ENCODE peak calls at places on chromosomes 1 and 21, in nine cellular contexts. One of them, this sample, is unnamed.

GRCh38 chr1:5752715-5753330 is 239.4 kb downstream of the NPHP4 start:
- DNase-seq in psoas muscle: no peak
- DNase-seq in AG09309: no peak
- DNase-seq in left ventricle myocardium inferior: no peak
- DNase-seq in sigmoid colon: peak
- DNase-seq in HFF-Myc: no peak
- DNase-seq in kidney epithelial cell: no peak
- DNase-seq in mucosa of descending colon: no peak
- DNase-seq in fibroblast of mammary gland: no peak
- DNase-seq in this sample: no peak

GRCh38 chr1:245317253-245317652 is 162.5 kb downstream of the KIF26B start:
- DNase-seq in psoas muscle: no peak
- DNase-seq in AG09309: no peak
- DNase-seq in left ventricle myocardium inferior: no peak
- DNase-seq in sigmoid colon: no peak
- DNase-seq in HFF-Myc: no peak
- DNase-seq in kidney epithelial cell: no peak
- DNase-seq in mucosa of descending colon: no peak
- DNase-seq in fibroblast of mammary gland: no peak
- DNase-seq in this sample: no peak

GRCh38 chr1:39065542-39065941 is 39.4 kb downstream of the NDUFS5 start:
- DNase-seq in psoas muscle: no peak
- DNase-seq in AG09309: no peak
- DNase-seq in left ventricle myocardium inferior: no peak
- DNase-seq in sigmoid colon: no peak
- DNase-seq in HFF-Myc: no peak
- DNase-seq in kidney epithelial cell: no peak
- DNase-seq in mucosa of descending colon: peak
- DNase-seq in fibroblast of mammary gland: no peak
- DNase-seq in this sample: no peak

GRCh38 chr1:51982161-51982560 is 8.3 kb downstream of the RAB3B start:
- DNase-seq in psoas muscle: no peak
- DNase-seq in AG09309: no peak
- DNase-seq in left ventricle myocardium inferior: no peak
- DNase-seq in sigmoid colon: no peak
- DNase-seq in HFF-Myc: no peak
- DNase-seq in kidney epithelial cell: no peak
- DNase-seq in mucosa of descending colon: no peak
- DNase-seq in fibroblast of mammary gland: no peak
- DNase-seq in this sample: no peak

GRCh38 chr1:210144736-210145135 is 87.9 kb upstream of the SERTAD4 start:
- DNase-seq in psoas muscle: no peak
- DNase-seq in AG09309: no peak
- DNase-seq in left ventricle myocardium inferior: no peak
- DNase-seq in sigmoid colon: no peak
- DNase-seq in HFF-Myc: no peak
- DNase-seq in kidney epithelial cell: peak
- DNase-seq in mucosa of descending colon: no peak
- DNase-seq in fibroblast of mammary gland: peak
- DNase-seq in this sample: no peak

GRCh38 chr1:3677411-3677944 is 25.2 kb downstream of the TP73 start:
- DNase-seq in psoas muscle: no peak
- DNase-seq in AG09309: no peak
- DNase-seq in left ventricle myocardium inferior: no peak
- DNase-seq in sigmoid colon: no peak
- DNase-seq in HFF-Myc: no peak
- DNase-seq in kidney epithelial cell: no peak
- DNase-seq in mucosa of descending colon: no peak
- DNase-seq in fibroblast of mammary gland: no peak
- DNase-seq in this sample: no peak

GRCh38 chr1:240093120-240093961 is 1.7 kb downstream of the FMN2 start:
- DNase-seq in psoas muscle: no peak
- DNase-seq in AG09309: no peak
- DNase-seq in left ventricle myocardium inferior: no peak
- DNase-seq in sigmoid colon: peak
- DNase-seq in HFF-Myc: no peak
- DNase-seq in kidney epithelial cell: no peak
- DNase-seq in mucosa of descending colon: no peak
- DNase-seq in fibroblast of mammary gland: no peak
- DNase-seq in this sample: peak

GRCh38 chr1:42746436-42747105 is 6.5 kb upstream of the CLDN19 start:
- DNase-seq in psoas muscle: peak
- DNase-seq in AG09309: no peak
- DNase-seq in left ventricle myocardium inferior: no peak
- DNase-seq in sigmoid colon: no peak
- DNase-seq in HFF-Myc: no peak
- DNase-seq in kidney epithelial cell: no peak
- DNase-seq in mucosa of descending colon: no peak
- DNase-seq in fibroblast of mammary gland: no peak
- DNase-seq in this sample: no peak

GRCh38 chr1:78375996-78376395 is 114.8 kb upstream of the PTGFR start:
- DNase-seq in psoas muscle: no peak
- DNase-seq in AG09309: peak
- DNase-seq in left ventricle myocardium inferior: no peak
- DNase-seq in sigmoid colon: no peak
- DNase-seq in HFF-Myc: no peak
- DNase-seq in kidney epithelial cell: no peak
- DNase-seq in mucosa of descending colon: no peak
- DNase-seq in fibroblast of mammary gland: peak
- DNase-seq in this sample: no peak

GRCh38 chr1:100616121-100616621 is 78.2 kb downstream of the GPR88 start:
- DNase-seq in psoas muscle: no peak
- DNase-seq in AG09309: no peak
- DNase-seq in left ventricle myocardium inferior: no peak
- DNase-seq in sigmoid colon: no peak
- DNase-seq in HFF-Myc: no peak
- DNase-seq in kidney epithelial cell: no peak
- DNase-seq in mucosa of descending colon: no peak
- DNase-seq in fibroblast of mammary gland: no peak
- DNase-seq in this sample: no peak

GRCh38 chr1:39632491-39633417 is 6.7 kb downstream of the HEYL start:
- DNase-seq in psoas muscle: peak
- DNase-seq in AG09309: no peak
- DNase-seq in left ventricle myocardium inferior: peak
- DNase-seq in sigmoid colon: peak
- DNase-seq in HFF-Myc: no peak
- DNase-seq in kidney epithelial cell: no peak
- DNase-seq in mucosa of descending colon: peak
- DNase-seq in fibroblast of mammary gland: peak
- DNase-seq in this sample: peak

GRCh38 chr1:7915826-7916225 is 24.8 kb downstream of the TNFRSF9 start:
- DNase-seq in psoas muscle: no peak
- DNase-seq in AG09309: no peak
- DNase-seq in left ventricle myocardium inferior: no peak
- DNase-seq in sigmoid colon: no peak
- DNase-seq in HFF-Myc: no peak
- DNase-seq in kidney epithelial cell: no peak
- DNase-seq in mucosa of descending colon: no peak
- DNase-seq in fibroblast of mammary gland: no peak
- DNase-seq in this sample: no peak

DNA sequence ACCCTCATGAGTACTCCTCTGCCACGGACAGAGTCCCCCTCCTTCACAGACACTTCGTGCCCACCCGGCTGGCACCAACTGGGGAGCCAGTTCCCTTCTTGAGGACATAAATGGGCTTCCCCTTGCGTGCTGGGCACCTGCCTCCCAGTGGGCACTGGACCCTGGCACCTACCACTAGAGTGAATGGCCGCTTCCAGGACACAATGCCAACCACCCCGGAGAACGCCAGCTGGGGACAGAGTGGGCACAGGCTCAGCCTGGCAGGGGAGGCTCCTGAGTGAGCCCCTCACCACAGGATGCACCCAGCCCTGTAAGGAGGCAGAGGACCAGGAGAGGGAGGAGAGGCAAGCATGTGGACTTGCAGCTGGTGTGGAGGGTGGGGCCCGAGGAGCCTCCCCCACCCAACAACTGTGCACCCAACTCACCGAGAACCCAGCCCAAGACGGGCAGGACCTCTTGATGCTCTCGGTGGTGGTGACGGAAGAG is 1.0 kb downstream of the ENTREP3 start:
- DNase-seq in psoas muscle: no peak
- DNase-seq in AG09309: no peak
- DNase-seq in left ventricle myocardium inferior: no peak
- DNase-seq in sigmoid colon: no peak
- DNase-seq in HFF-Myc: no peak
- DNase-seq in kidney epithelial cell: no peak
- DNase-seq in mucosa of descending colon: no peak
- DNase-seq in fibroblast of mammary gland: no peak
- DNase-seq in this sample: no peak
- TF ChIP-seq CTCF in psoas muscle: no peak
- TF ChIP-seq CTCF in AG09309: no peak
- TF ChIP-seq CTCF in left ventricle myocardium inferior: no peak
- TF ChIP-seq CTCF in sigmoid colon: no peak
- TF ChIP-seq CTCF in HFF-Myc: no peak
- TF ChIP-seq CTCF in kidney epithelial cell: no peak
- TF ChIP-seq CTCF in mucosa of descending colon: no peak
- TF ChIP-seq CTCF in fibroblast of mammary gland: no peak
- TF ChIP-seq CTCF in this sample: no peak

DNA sequence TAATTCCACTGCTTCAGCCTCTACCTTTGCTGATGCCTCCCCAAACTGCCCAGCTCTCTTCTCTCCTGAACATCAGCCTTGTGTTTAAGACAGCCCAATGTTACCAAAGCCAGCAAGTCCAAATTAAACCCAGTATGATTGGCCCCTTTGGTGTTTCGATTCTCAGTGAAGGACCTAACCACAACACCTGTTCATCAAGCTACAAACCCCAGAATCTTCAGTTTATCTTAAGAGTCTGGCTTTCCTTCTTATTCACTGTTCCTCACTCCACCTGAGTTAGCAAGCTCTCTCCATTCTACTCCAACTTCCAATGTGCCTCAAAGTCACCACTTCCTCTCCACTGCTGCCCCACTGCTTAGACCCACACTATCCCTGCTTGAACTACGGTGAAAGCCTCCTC is 25.5 kb upstream of the ITPKB start:
- DNase-seq in psoas muscle: no peak
- DNase-seq in AG09309: no peak
- DNase-seq in left ventricle myocardium inferior: no peak
- DNase-seq in sigmoid colon: no peak
- DNase-seq in HFF-Myc: no peak
- DNase-seq in kidney epithelial cell: no peak
- DNase-seq in mucosa of descending colon: no peak
- DNase-seq in fibroblast of mammary gland: no peak
- DNase-seq in this sample: no peak
- TF ChIP-seq CTCF in psoas muscle: no peak
- TF ChIP-seq CTCF in AG09309: no peak
- TF ChIP-seq CTCF in left ventricle myocardium inferior: no peak
- TF ChIP-seq CTCF in sigmoid colon: no peak
- TF ChIP-seq CTCF in HFF-Myc: no peak
- TF ChIP-seq CTCF in kidney epithelial cell: no peak
- TF ChIP-seq CTCF in mucosa of descending colon: no peak
- TF ChIP-seq CTCF in fibroblast of mammary gland: no peak
- TF ChIP-seq CTCF in this sample: no peak

GRCh38 chr21:39180429-39181019 is 2.7 kb downstream of the PSMG1 start:
- DNase-seq in psoas muscle: no peak
- DNase-seq in AG09309: no peak
- DNase-seq in left ventricle myocardium inferior: no peak
- DNase-seq in sigmoid colon: no peak
- DNase-seq in HFF-Myc: no peak
- DNase-seq in kidney epithelial cell: no peak
- DNase-seq in mucosa of descending colon: no peak
- DNase-seq in fibroblast of mammary gland: no peak
- DNase-seq in this sample: no peak
- TF ChIP-seq CTCF in psoas muscle: no peak
- TF ChIP-seq CTCF in AG09309: peak
- TF ChIP-seq CTCF in left ventricle myocardium inferior: no peak
- TF ChIP-seq CTCF in sigmoid colon: no peak
- TF ChIP-seq CTCF in HFF-Myc: peak
- TF ChIP-seq CTCF in kidney epithelial cell: peak
- TF ChIP-seq CTCF in mucosa of descending colon: no peak
- TF ChIP-seq CTCF in fibroblast of mammary gland: peak
- TF ChIP-seq CTCF in this sample: peak

GRCh38 chr1:36531833-36532232 is 49.1 kb upstream of the CSF3R start:
- DNase-seq in psoas muscle: no peak
- DNase-seq in AG09309: no peak
- DNase-seq in left ventricle myocardium inferior: no peak
- DNase-seq in sigmoid colon: no peak
- DNase-seq in HFF-Myc: no peak
- DNase-seq in kidney epithelial cell: no peak
- DNase-seq in mucosa of descending colon: no peak
- DNase-seq in fibroblast of mammary gland: no peak
- DNase-seq in this sample: no peak

GRCh38 chr1:36530261-36530660 is 47.5 kb upstream of the CSF3R start:
- DNase-seq in psoas muscle: no peak
- DNase-seq in AG09309: no peak
- DNase-seq in left ventricle myocardium inferior: no peak
- DNase-seq in sigmoid colon: peak
- DNase-seq in HFF-Myc: no peak
- DNase-seq in kidney epithelial cell: no peak
- DNase-seq in mucosa of descending colon: no peak
- DNase-seq in fibroblast of mammary gland: no peak
- DNase-seq in this sample: no peak

GRCh38 chr1:36530791-36531190 is 48.1 kb upstream of the CSF3R start:
- DNase-seq in psoas muscle: no peak
- DNase-seq in AG09309: no peak
- DNase-seq in left ventricle myocardium inferior: no peak
- DNase-seq in sigmoid colon: peak
- DNase-seq in HFF-Myc: no peak
- DNase-seq in kidney epithelial cell: no peak
- DNase-seq in mucosa of descending colon: no peak
- DNase-seq in fibroblast of mammary gland: no peak
- DNase-seq in this sample: no peak

GRCh38 chr1:36529762-36530260 is 47.1 kb upstream of the CSF3R start:
- DNase-seq in psoas muscle: no peak
- DNase-seq in AG09309: no peak
- DNase-seq in left ventricle myocardium inferior: no peak
- DNase-seq in sigmoid colon: peak
- DNase-seq in HFF-Myc: no peak
- DNase-seq in kidney epithelial cell: no peak
- DNase-seq in mucosa of descending colon: no peak
- DNase-seq in fibroblast of mammary gland: no peak
- DNase-seq in this sample: no peak

GRCh38 chr1:36528361-36529349 is 45.9 kb upstream of the CSF3R start:
- DNase-seq in psoas muscle: no peak
- DNase-seq in AG09309: no peak
- DNase-seq in left ventricle myocardium inferior: no peak
- DNase-seq in sigmoid colon: peak
- DNase-seq in HFF-Myc: no peak
- DNase-seq in kidney epithelial cell: no peak
- DNase-seq in mucosa of descending colon: no peak
- DNase-seq in fibroblast of mammary gland: no peak
- DNase-seq in this sample: no peak
- TF ChIP-seq CTCF in psoas muscle: no peak
- TF ChIP-seq CTCF in AG09309: no peak
- TF ChIP-seq CTCF in left ventricle myocardium inferior: no peak
- TF ChIP-seq CTCF in sigmoid colon: no peak
- TF ChIP-seq CTCF in HFF-Myc: peak
- TF ChIP-seq CTCF in kidney epithelial cell: no peak
- TF ChIP-seq CTCF in mucosa of descending colon: no peak
- TF ChIP-seq CTCF in fibroblast of mammary gland: peak
- TF ChIP-seq CTCF in this sample: no peak

DNA sequence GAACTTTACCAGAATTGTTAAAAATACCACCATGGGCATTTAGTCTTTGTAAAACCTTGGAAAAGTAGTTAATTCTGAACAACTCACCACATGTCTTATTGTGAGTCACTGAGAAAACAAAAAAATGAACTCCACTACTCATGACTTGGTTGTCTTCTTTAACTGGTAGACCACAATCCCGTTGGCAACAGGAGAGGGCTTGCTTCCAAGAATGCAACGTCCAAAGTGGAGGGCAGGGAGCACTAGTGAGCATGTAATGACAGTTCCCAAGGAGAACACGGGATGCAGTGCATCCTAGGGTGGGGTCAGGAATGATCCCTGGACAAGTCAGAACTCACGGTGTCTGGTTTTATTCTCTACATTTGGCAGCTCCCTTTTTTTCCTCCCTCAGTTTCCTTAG is 15.2 kb upstream of the HMCN1 start:
- DNase-seq in psoas muscle: no peak
- DNase-seq in AG09309: peak
- DNase-seq in left ventricle myocardium inferior: no peak
- DNase-seq in sigmoid colon: no peak
- DNase-seq in HFF-Myc: peak
- DNase-seq in kidney epithelial cell: peak
- DNase-seq in mucosa of descending colon: no peak
- DNase-seq in fibroblast of mammary gland: peak
- DNase-seq in this sample: no peak
- TF ChIP-seq CTCF in psoas muscle: no peak
- TF ChIP-seq CTCF in AG09309: peak
- TF ChIP-seq CTCF in left ventricle myocardium inferior: peak
- TF ChIP-seq CTCF in sigmoid colon: no peak
- TF ChIP-seq CTCF in HFF-Myc: peak
- TF ChIP-seq CTCF in kidney epithelial cell: peak
- TF ChIP-seq CTCF in mucosa of descending colon: no peak
- TF ChIP-seq CTCF in fibroblast of mammary gland: peak
- TF ChIP-seq CTCF in this sample: peak

This sample was measured in progenitor cell of endocrine pancreas.